ENCODE peak calls at places on chromosome 22, in nine cellular contexts. D, C, A, V, Y, Z, P, G and J are unnamed samples.

GRCh38 chr22:33919591-33920501 is at the start of gene LARGE1:
- DNase-seq in D (peak; percentile 28), C (no peak), A (no peak), V (peak; percentile 71), Y (peak; percentile 14), Z (peak; percentile 72), P (peak; percentile 19), G (no peak), J (peak; percentile 11)

GRCh38 chr22:46063861-46064235 is 86.5 kb upstream of the PPARA start:
- DNase-seq in D (no peak), C (no peak), A (no peak), V (peak; percentile 4), Y (no peak), Z (no peak), P (peak; percentile 88), G (no peak), J (peak; percentile 59)

GRCh38 chr22:38657248-38657909 is 941 bp downstream of the CBY1 start:
- DNase-seq in D (peak; percentile 14), C (no peak), A (no peak), V (no peak), Y (peak; percentile 27), Z (peak; percentile 42), P (no peak), G (peak; percentile 12), J (no peak)

GRCh38 chr22:38777087-38777671 is 16.8 kb downstream of the DNAL4 start:
- DNase-seq in D (no peak), C (no peak), A (no peak), V (no peak), Y (no peak), Z (no peak), P (no peak), G (no peak), J (no peak)

GRCh38 chr22:29782061-29782845 is 15.1 kb downstream of the UQCR10 start:
- DNase-seq in D (peak; percentile 73), C (no peak), A (no peak), V (peak; percentile 74), Y (peak; percentile 33), Z (no peak), P (no peak), G (no peak), J (peak; percentile 75)

GRCh38 chr22:46803936-46804335 is 41.5 kb downstream of the TBC1D22A start:
- DNase-seq in D (no peak), C (no peak), A (no peak), V (no peak), Y (no peak), Z (no peak), P (no peak), G (no peak), J (no peak)

GRCh38 chr22:20930004-20930403 is 12.8 kb downstream of the CRKL start:
- DNase-seq in D (no peak), C (no peak), A (no peak), V (no peak), Y (no peak), Z (no peak), P (no peak), G (no peak), J (no peak)

GRCh38 chr22:30694171-30694637 is 470 bp upstream of the OSBP2 start:
- DNase-seq in D (peak; percentile 17), C (no peak), A (peak; percentile 26), V (no peak), Y (no peak), Z (peak; percentile 53), P (peak; percentile 32), G (peak; percentile 1), J (peak; percentile 45)

GRCh38 chr22:36445158-36445668 is 36.2 kb downstream of the TXN2 start:
- DNase-seq in D (peak; percentile 89), C (peak; percentile 85), A (no peak), V (no peak), Y (peak; percentile 84), Z (no peak), P (no peak), G (no peak), J (peak; percentile 94)

GRCh38 chr22:46115388-46115678 is 35.0 kb upstream of the PPARA start:
- DNase-seq in D (no peak), C (no peak), A (no peak), V (no peak), Y (no peak), Z (no peak), P (no peak), G (no peak), J (peak; percentile 60)

GRCh38 chr22:38176170-38176741 is 5.4 kb downstream of the PLA2G6 start:
- DNase-seq in D (peak; percentile 95), C (peak; percentile 89), A (no peak), V (peak; percentile 86), Y (peak; percentile 83), Z (no peak), P (no peak), G (peak; percentile 82), J (peak; percentile 96)

GRCh38 chr22:20175597-20175900 is 24.7 kb upstream of the CCDC188 start:
- DNase-seq in D (peak; percentile 43), C (peak; percentile 30), A (no peak), V (no peak), Y (no peak), Z (no peak), P (no peak), G (no peak), J (no peak)

GRCh38 chr22:21447694-21448402 is 19.3 kb upstream of the TMEM191C start:
- DNase-seq in D (no peak), C (no peak), A (no peak), V (no peak), Y (no peak), Z (peak; percentile 23), P (no peak), G (no peak), J (no peak)